ENCODE peak calls at places on chromosomes 7 and 10, in four cellular contexts. F is A549, P is K562, S is GM12878. B is an unnamed sample.

GRCh38 chr10:80411267-80411668 is 2.9 kb downstream of the PRXL2A start:
- DNase-seq in F (no peak), P (no peak), S (no peak), B (no peak)

GRCh38 chr7:138125598-138126111 is 49.4 kb downstream of the AKR1D1 start:
- DNase-seq in F (peak; percentile 11), P (no peak), S (peak; percentile 50), B (peak; percentile 6)

GRCh38 chr7:6179620-6180343 is 92.6 kb downstream of the CYTH3 start:
- DNase-seq in F (no peak), P (no peak), S (no peak), B (no peak)

GRCh38 chr10:114151486-114151885 is 22.5 kb downstream of the CCDC186 start:
- DNase-seq in F (peak; percentile 53), P (no peak), S (no peak), B (peak; percentile 92)

GRCh38 chr7:84912993-84913635 is 273.7 kb downstream of the SEMA3D start:
- DNase-seq in F (no peak), P (no peak), S (no peak), B (no peak)

GRCh38 chr10:132684164-132684891 is 101.6 kb downstream of the NKX6-2 start:
- DNase-seq in F (no peak), P (no peak), S (peak; percentile 30), B (peak; percentile 70)

GRCh38 chr7:23377134-23377533 is 78.0 kb downstream of the MALSU1 start:
- DNase-seq in F (no peak), P (no peak), S (no peak), B (peak; percentile 74)

GRCh38 chr7:81244213-81244612 is 325.4 kb upstream of the SEMA3C start:
- DNase-seq in F (no peak), P (no peak), S (no peak), B (peak; percentile 35)

GRCh38 chr7:131538071-131538790 is 18.2 kb downstream of the PODXL start:
- DNase-seq in F (no peak), P (no peak), S (no peak), B (peak; percentile 23)

GRCh38 chr7:9307131-9307530 is 873.7 kb downstream of the NXPH1 start:
- DNase-seq in F (no peak), P (no peak), S (no peak), B (no peak)

GRCh38 chr10:79385804-79386531 is 38.7 kb downstream of the PPIF start:
- DNase-seq in F (no peak), P (no peak), S (no peak), B (no peak)
- TF ChIP-seq ELK1 in F (no peak), P (no peak), S (no peak), B (no peak)

GRCh38 chr7:155508372-155509024 is 37.9 kb downstream of the CNPY1 start:
- DNase-seq in F (no peak), P (no peak), S (no peak), B (no peak)

GRCh38 chr7:155509025-155509724 is 37.2 kb downstream of the CNPY1 start:
- DNase-seq in F (no peak), P (no peak), S (no peak), B (no peak)

GRCh38 chr7:155505422-155505793 is 41.0 kb downstream of the CNPY1 start:
- DNase-seq in F (no peak), P (no peak), S (no peak), B (no peak)

GRCh38 chr7:155509725-155510551 is 36.4 kb downstream of the CNPY1 start:
- DNase-seq in F (no peak), P (no peak), S (no peak), B (no peak)

GRCh38 chr7:155506854-155507337 is 39.5 kb downstream of the CNPY1 start:
- DNase-seq in F (peak; percentile 17), P (no peak), S (no peak), B (peak; percentile 16)
- TF ChIP-seq ELK1 in F (no peak), P (no peak), S (no peak), B (no peak)

DNA sequence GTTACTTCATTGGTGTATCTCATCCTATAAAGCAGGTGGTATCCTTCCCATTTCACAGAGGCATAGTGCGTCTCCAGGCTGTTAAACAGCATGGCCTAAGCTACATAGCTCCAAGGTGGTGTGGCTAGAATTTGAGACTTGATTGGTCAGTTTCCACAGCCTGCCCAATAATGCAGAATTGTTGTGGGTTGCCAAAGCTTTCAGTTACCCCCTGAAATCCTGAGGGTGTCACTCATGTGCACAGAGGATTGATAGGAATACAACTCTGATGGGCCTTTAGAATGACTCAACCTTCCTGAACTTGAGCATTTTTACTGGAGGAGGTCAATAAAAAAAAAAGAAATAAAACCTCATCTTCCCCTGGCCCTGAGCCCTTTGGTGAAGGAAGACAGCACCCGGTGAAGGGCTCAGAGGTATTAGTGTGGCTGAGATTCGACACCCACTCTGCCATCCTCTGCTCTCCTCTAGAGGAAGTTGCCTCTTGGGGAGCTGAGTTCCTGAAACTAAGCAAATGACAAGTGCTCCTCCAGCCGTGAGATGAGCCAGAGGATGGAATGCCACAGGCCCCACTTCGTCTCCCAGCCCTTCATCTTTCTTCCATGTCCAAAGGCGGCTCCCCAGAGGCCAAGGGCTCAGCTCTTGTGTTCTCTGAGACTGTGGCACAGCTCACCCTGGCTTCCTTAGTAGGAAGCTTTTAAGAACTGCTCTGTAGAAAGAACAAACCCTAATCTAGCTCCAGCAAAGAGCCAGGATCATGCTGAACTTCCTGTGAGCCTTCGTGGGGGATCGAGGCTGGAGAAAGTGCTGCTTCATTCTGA is 1.0 kb downstream of the ACSL5 start:
- DNase-seq in F (no peak), P (no peak), S (no peak), B (no peak)
- TF ChIP-seq ELK1 in F (no peak), P (no peak), S (no peak), B (no peak)

GRCh38 chr7:108561047-108561619 is 8.4 kb downstream of the THAP5 start:
- DNase-seq in F (no peak), P (no peak), S (no peak), B (peak; percentile 45)
- TF ChIP-seq ELK1 in F (no peak), P (no peak), S (no peak), B (no peak)

DNA sequence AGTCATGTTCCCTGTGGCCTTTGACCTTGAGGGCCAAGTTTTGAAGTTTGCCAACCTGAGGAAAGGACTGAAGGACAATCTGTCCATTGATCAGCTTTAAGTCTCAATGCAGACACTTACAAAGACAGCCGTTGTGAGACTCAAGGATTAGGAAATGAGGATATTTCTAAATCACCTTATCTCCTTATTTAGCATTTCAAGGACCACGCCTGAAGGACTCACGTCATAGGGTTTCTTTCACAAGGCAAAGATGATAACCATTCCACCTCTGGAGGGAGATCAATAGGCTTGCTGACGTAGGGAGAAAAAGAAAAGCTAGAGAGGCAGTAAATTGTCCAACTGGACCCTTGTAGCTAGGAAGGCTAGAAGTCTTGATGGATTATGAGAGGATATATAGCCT is 3.3 kb upstream of the ASB4 start:
- DNase-seq in F (no peak), P (no peak), S (no peak), B (no peak)
- TF ChIP-seq ELK1 in F (no peak), P (no peak), S (no peak), B (no peak)

DNA sequence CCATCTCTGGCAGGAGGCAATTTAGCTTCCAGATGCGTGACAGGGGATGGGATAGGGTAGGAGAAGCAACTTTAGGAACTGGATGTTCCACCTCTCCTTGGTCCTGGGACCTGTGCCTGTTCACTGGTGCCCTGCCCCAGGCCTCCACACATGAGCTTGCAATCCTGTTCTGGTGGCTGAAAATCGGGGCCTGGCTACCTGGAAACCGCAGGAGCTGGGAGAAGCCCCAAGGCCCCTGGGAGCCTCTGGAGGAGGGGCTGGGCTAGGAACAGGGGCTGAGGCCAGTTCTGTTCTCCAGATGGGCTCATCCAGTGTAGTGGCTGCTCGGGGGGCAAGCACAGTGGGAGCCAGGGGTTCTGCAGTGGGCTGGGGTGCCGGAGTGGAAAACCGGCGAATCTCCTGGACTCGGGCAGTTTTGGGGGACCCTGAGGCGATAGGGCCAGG is 5.3 kb upstream of the MYOZ1 start:
- DNase-seq in F (no peak), P (no peak), S (no peak), B (no peak)
- TF ChIP-seq ELK1 in F (no peak), P (no peak), S (no peak), B (no peak)

GRCh38 chr10:51521605-51522004 is 177.8 kb downstream of the CSTF2T start:
- DNase-seq in F (no peak), P (no peak), S (no peak), B (no peak)

GRCh38 chr10:51523440-51523839 is 176.0 kb downstream of the CSTF2T start:
- DNase-seq in F (no peak), P (no peak), S (no peak), B (no peak)

GRCh38 chr10:51527806-51528205 is 171.6 kb downstream of the CSTF2T start:
- DNase-seq in F (no peak), P (no peak), S (no peak), B (no peak)

GRCh38 chr10:51522858-51523257 is 176.5 kb downstream of the CSTF2T start:
- DNase-seq in F (no peak), P (no peak), S (no peak), B (no peak)

DNA sequence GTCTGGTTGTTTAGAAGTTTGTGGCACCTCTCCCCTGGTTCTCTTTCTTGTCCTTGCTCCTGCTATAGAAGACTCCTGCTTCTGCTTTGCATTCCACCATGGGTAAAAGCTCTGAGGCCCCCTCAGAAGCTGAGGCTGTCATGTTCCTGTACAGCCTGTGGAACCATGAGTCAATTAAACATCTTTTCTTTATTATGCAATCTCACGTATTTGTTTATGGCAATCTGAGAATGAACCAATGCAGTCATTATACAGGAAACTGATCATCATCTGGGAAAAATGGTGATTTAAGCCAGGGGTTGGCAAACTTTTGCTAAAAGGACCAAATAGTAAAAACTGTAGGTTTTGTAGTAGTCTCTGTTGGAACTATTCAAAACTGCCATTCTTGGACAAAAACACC is 175.4 kb downstream of the CSTF2T start:
- DNase-seq in F (no peak), P (no peak), S (no peak), B (peak; percentile 79)
- TF ChIP-seq ELK1 in F (no peak), P (no peak), S (no peak), B (no peak)

DNA sequence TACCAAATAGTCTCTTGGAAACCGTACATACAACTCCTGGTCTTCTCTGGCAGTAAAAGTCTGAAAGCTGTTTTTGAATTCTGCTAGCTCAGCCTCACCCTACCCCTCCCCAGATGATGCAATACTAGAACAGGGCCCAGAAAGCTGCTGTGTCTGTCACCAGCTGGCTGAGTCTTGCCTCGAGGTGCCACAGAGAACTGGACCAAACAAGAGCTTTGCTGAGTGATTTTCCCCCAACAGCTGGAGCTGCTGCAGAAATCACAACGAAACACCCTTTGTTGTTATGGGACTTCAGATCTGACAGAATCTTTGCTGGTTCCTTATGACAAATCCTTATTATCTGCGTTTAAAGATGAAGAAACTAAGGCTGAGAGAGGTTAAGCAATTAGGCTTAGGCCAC is 134.1 kb downstream of the SPAG6 start:
- DNase-seq in F (no peak), P (no peak), S (no peak), B (no peak)
- TF ChIP-seq ELK1 in F (no peak), P (no peak), S (no peak), B (no peak)